ENCODE peak calls at places on chromosomes 12 and 14, in four cellular contexts. Q is AG04449, Z is endodermal cell, K is foreskin fibroblast. E is an unnamed sample.

GRCh38 chr14:77622562-77622961 is 6.1 kb upstream of the SPTLC2 start:
- DNase-seq in Z (no peak), Q (no peak), K (no peak), E (no peak)

GRCh38 chr12:85057370-85057963 is 21.3 kb downstream of the LRRIQ1 start:
- DNase-seq in Q (no peak), K (peak; percentile 77), Z (peak; percentile 80), E (no peak)

GRCh38 chr12:85765443-85765842 is 70.8 kb downstream of the RASSF9 start:
- DNase-seq in Q (no peak), Z (no peak), K (no peak), E (no peak)

GRCh38 chr14:96221109-96221650 is 16.5 kb downstream of the BDKRB2 start:
- DNase-seq in K (no peak), Q (no peak), Z (no peak), E (no peak)

GRCh38 chr12:14946856-14947255 is 8.5 kb upstream of the ERP27 start:
- DNase-seq in Z (no peak), Q (no peak), K (peak; percentile 20), E (no peak)

GRCh38 chr12:63889236-63889635 is 44.7 kb downstream of the SRGAP1 start:
- DNase-seq in Q (peak; percentile 16), Z (no peak), K (peak; percentile 73), E (no peak)

GRCh38 chr12:93519859-93520258 is 52.5 kb downstream of the MRPL42 start:
- DNase-seq in Z (no peak), K (no peak), Q (no peak), E (no peak)

GRCh38 chr14:98665019-98665418 is 607.0 kb downstream of the BCL11B start:
- DNase-seq in Z (no peak), Q (no peak), K (no peak), E (no peak)

GRCh38 chr12:3777206-3777809 is 24.4 kb upstream of the CRACR2A start:
- DNase-seq in K (peak; percentile 73), Z (no peak), Q (no peak), E (no peak)

GRCh38 chr12:2609020-2609419 is 185.8 kb upstream of the FKBP4 start:
- DNase-seq in Z (no peak), Q (no peak), K (no peak), E (no peak)

GRCh38 chr12:25438638-25439037 is 114.4 kb downstream of the LMNTD1 start:
- DNase-seq in Q (no peak), Z (no peak), K (peak; percentile 80), E (no peak)

GRCh38 chr12:123035841-123036240 is 55.4 kb downstream of the ARL6IP4 start:
- DNase-seq in K (no peak), Q (no peak), Z (peak; percentile 54), E (no peak)

GRCh38 chr12:131027876-131028586 is 74.3 kb downstream of the ADGRD1 start:
- DNase-seq in Q (no peak), K (no peak), Z (no peak), E (no peak)
- H3K4me3 ChIP-seq in Q (no peak overlapping the region), K (no peak overlapping the region), Z (no peak overlapping the region), E (no peak overlapping the region)

DNA sequence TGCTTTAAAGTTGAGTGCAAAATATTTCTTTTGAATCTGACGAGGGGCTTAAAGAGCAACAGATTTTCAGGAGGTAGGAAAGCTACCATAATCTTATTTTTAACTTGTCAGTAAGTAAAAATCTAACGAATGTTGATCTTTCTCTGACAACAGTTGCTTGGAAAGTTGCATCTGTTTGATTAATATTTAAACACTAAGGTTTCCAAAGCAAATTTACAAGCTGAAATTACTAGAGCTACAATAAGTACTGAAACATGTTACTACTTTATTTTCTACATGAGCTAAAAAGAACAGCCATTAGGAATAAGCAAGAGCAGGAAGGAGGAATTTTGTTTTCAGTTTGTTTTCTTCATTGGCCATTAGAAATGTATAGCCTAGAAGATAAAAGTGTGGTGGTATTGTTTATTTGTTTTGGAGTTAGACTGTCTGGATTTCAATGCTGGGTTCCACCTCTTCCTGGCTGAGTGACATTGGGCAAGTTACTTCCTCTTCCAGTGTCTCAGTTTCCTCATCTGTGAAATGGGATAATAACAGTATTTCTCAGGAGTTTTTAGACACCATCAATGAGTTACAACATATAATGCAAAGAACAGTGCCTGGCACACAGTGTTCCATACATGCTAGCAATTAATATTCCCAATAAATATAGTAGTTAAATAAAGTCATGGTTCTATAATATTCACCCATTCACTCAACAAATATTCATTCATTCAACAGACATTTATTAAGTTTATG is 87.9 kb upstream of the FLRT2 start:
- DNase-seq in K (no peak), Q (no peak), Z (no peak), E (no peak)
- TF ChIP-seq CTCF in K (no peak), Q (no peak), Z (no peak), E (no peak)

GRCh38 chr12:89345376-89345775 is 6.9 kb downstream of the DUSP6 start:
- DNase-seq in K (no peak), Z (no peak), Q (no peak), E (no peak)

GRCh38 chr12:89347325-89347829 is 4.9 kb downstream of the DUSP6 start:
- DNase-seq in Q (no peak), K (peak; percentile 45), Z (no peak), E (no peak)

GRCh38 chr12:89345830-89346740 is 6.2 kb downstream of the DUSP6 start:
- DNase-seq in Q (no peak), K (peak; percentile 89), Z (peak; percentile 96), E (no peak)

GRCh38 chr12:89344862-89345202 is 7.5 kb downstream of the DUSP6 start:
- DNase-seq in Q (no peak), Z (no peak), K (no peak), E (no peak)

DNA sequence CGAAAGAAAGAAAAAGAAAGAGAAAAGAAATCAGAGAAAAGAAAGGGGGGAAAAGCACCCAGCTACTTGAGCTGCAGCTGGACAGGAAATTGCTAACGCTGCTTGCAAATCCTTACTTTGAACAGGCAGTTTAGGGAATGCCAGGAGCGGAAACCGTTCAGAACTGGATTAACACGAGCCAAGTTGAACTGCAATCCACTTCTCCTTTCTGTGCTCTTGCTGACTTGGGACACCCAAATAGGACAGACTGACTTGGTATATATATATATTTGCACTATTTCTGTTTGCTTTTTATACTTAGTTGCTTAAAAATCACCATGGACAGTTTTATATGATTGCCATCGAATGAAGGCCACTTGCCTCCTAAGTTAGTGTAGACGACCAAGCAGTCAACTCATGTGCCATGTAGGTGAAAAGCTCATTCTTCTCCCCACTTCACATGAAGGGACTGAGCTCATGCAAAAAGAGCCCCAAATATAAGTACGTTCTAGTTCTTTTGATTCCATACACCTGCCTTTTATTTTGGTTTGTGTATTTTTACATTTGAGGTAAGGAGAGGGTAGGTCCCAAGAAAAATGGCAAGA is 5.5 kb downstream of the DUSP6 start:
- DNase-seq in K (peak; percentile 83), Q (no peak), Z (peak; percentile 70), E (no peak)
- H3K4me3 ChIP-seq in K (no peak overlapping the region), Q (no peak overlapping the region), Z (peak overlapping the region; percentile 72), E (no peak overlapping the region)

GRCh38 chr14:65940056-65940735 is 527.7 kb downstream of the FUT8 start:
- DNase-seq in Q (no peak), K (no peak), Z (no peak), E (no peak)
- TF ChIP-seq CTCF in Q (no peak), K (no peak), Z (peak; percentile 56), E (no peak)

GRCh38 chr12:4829793-4830162 is 79.9 kb upstream of the KCNA1 start:
- DNase-seq in Z (no peak), K (no peak), Q (no peak), E (no peak)
- H3K4me3 ChIP-seq in Z (no peak overlapping the region), K (no peak overlapping the region), Q (no peak overlapping the region), E (no peak overlapping the region)

DNA sequence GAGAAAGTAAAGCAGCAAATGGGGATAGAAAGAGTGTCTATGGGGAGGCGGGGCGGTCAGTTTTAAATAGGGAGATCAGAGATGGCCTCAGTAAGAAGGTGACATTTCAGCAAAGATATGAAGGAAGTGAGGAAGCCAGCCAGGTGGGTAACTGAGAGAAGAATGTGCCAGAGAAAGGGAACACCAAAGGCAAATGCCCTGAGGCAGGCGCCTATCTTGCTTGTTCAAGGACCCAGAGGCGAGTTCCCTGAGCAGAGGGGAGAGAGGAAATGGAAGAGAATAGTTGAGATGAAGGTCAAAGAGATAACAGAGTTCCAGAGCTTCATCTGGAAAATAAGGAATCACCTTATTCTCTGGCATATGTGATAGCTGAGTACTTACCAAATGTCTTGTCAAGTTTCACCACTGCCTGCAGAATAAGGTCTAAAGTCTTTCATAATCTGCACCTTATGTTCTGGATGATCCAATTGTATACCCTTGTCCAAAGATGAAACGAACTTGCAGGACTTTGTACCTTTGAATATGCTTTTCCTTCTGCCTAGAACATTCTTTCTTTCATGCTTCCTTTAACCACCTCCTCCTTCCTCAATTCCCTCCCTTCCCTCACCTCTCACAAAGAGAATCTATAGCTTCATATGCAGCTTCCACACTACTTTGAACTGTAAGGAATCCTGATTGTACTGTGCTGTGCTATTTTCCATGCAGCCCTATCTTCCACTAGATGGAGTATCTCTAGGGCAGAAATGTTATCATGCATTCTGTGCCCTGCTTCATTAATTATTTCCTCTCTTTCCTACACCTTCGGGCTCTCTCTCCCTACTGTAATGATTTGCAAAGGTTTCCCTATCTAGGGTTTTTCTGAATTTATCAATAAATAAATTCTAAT is 38.5 kb downstream of the GNPTAB start:
- DNase-seq in Z (no peak), Q (no peak), K (peak; percentile 12), E (no peak)
- TF ChIP-seq CTCF in Z (peak; percentile 40), Q (no peak), K (peak; percentile 52), E (peak; percentile 32)

DNA sequence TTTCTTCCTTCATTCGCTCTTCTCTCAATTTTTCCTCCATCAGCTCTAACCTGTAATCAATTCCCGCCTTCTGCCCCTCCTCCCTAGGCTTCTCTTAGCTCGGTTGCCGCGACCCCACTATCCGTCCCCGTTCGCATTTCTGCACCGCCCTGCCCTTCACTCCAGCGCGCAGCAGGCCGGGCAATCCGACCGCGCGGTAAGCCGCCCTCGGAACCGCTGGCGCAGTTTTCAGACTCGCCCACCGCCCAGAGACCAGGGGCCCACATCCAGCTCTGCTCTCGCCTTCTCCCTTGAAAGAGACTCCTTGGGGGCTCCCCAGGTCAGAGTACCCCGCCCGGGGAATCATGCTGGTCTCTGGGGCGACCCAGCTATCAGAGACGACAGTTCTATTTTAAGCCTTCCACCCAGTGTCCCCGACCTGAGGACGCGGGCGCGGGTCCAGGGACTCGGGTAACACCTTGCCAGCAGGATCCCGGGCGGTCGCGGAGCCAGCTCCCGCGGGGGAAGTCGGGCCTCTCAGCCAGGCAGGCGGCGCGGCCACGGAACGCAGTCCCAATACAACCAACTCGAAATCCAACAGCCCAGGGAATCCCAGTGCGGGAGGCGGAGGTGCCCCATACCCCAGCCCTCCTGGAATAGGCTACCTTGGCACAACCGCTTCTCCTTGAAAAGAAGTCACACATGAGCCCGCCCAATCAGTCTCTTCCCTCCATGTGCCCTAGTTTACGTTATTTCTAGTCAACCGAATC is 5.7 kb upstream of the SLC38A4 start:
- DNase-seq in Z (peak; percentile 83), K (peak; percentile 53), Q (no peak), E (no peak)
- H3K4me3 ChIP-seq in Z (peak overlapping the region; percentile 76), K (peak overlapping the region; percentile 47), Q (peak overlapping the region; percentile 55), E (peak overlapping the region; percentile 46)

GRCh38 chr14:23727566-23728335 is 91.6 kb downstream of the DHRS2 start:
- DNase-seq in Z (peak; percentile 69), K (peak; percentile 52), Q (no peak), E (no peak)
- TF ChIP-seq CTCF in Z (peak; percentile 74), K (peak; percentile 19), Q (peak; percentile 19), E (peak; percentile 40)

GRCh38 chr12:124688356-124688992 is 121.1 kb upstream of the NCOR2 start:
- DNase-seq in Z (no peak), K (no peak), Q (no peak), E (no peak)

GRCh38 chr12:124686001-124686884 is 118.8 kb upstream of the NCOR2 start:
- DNase-seq in Z (peak; percentile 67), Q (no peak), K (peak; percentile 72), E (no peak)

GRCh38 chr12:124687695-124688301 is 120.4 kb upstream of the NCOR2 start:
- DNase-seq in Z (peak; percentile 74), K (peak; percentile 42), Q (no peak), E (no peak)

GRCh38 chr12:124685689-124685993 is 118.2 kb upstream of the NCOR2 start:
- DNase-seq in K (no peak), Z (no peak), Q (no peak), E (no peak)

GRCh38 chr12:124686885-124687694 is 119.7 kb upstream of the NCOR2 start:
- DNase-seq in Q (no peak), Z (no peak), K (no peak), E (no peak)
- H3K4me3 ChIP-seq in Q (no peak overlapping the region), Z (no peak overlapping the region), K (no peak overlapping the region), E (no peak overlapping the region)

E was measured in BJ.